ENCODE peak calls at places on chromosomes 11 and 22, in nine cellular contexts. R is left ventricle myocardium inferior, E is GM12865, Y is WTC11, T is GM23338, Q is mesothelial cell of epicardium, X is PC-3, N is heart left ventricle, J is HCT116. K is an unnamed sample.
A peak's percentile ranks its signal among the peaks of the same experiment; 100 is the strongest.

GRCh38 chr22:30298005-30298701 is 8.8 kb upstream of the CASTOR1 start:
- DNase-seq in R (no peak), E (no peak), Y (no peak), T (no peak), Q (no peak), X (peak; percentile 89), N (no peak), J (no peak), K (no peak)

GRCh38 chr22:49260681-49261580 is 566.7 kb downstream of the BRD1 start:
- DNase-seq in R (no peak), E (no peak), Y (no peak), T (no peak), Q (no peak), X (no peak), N (no peak), J (no peak), K (no peak)

GRCh38 chr11:34313099-34313517 is 44.7 kb downstream of the ABTB2 start:
- DNase-seq in R (no peak), E (peak; percentile 81), Y (no peak), T (peak; percentile 29), Q (no peak), X (no peak), N (peak; percentile 50), J (no peak), K (no peak)

GRCh38 chr11:216081-216974 is 8.8 kb downstream of the RIC8A start:
- DNase-seq in R (no peak), E (no peak), Y (no peak), T (no peak), Q (no peak), X (no peak), N (no peak), J (no peak), K (no peak)

GRCh38 chr11:70612459-70613141 is 214.3 kb downstream of the CTTN start:
- DNase-seq in R (no peak), E (no peak), Y (no peak), T (no peak), Q (no peak), X (no peak), N (no peak), J (no peak), K (no peak)

GRCh38 chr11:44874284-44874683 is 76.4 kb downstream of the TP53I11 start:
- DNase-seq in R (no peak), E (no peak), Y (no peak), T (no peak), Q (no peak), X (no peak), N (no peak), J (no peak), K (no peak)

GRCh38 chr11:131413217-131413616 is 42.8 kb downstream of the NTM start:
- DNase-seq in R (no peak), E (no peak), Y (no peak), T (no peak), Q (no peak), X (no peak), N (no peak), J (no peak), K (no peak)

GRCh38 chr11:132504501-132505041 is 1027.7 kb downstream of the OPCML start:
- DNase-seq in R (no peak), E (no peak), Y (peak; percentile 29), T (no peak), Q (no peak), X (no peak), N (no peak), J (no peak), K (no peak)

GRCh38 chr22:49894321-49895072 is 23.7 kb downstream of the ALG12 start:
- DNase-seq in R (no peak), E (no peak), Y (no peak), T (no peak), Q (no peak), X (no peak), N (no peak), J (no peak), K (no peak)

GRCh38 chr11:107042748-107043147 is 24.5 kb upstream of the GUCY1A2 start:
- DNase-seq in R (no peak), E (no peak), Y (no peak), T (no peak), Q (no peak), X (no peak), N (no peak), J (no peak), K (no peak)

GRCh38 chr11:1297576-1298473 is 11.6 kb downstream of the TOLLIP start:
- DNase-seq in R (no peak), E (no peak), Y (no peak), T (no peak), Q (peak; percentile 19), X (no peak), N (no peak), J (no peak), K (no peak)

GRCh38 chr22:23856721-23857605 is 712 bp upstream of the SLC2A11 start:
- DNase-seq in R (no peak), E (peak; percentile 63), Y (peak; percentile 71), T (peak; percentile 83), Q (peak; percentile 69), X (no peak), N (peak; percentile 38), J (no peak), K (peak; percentile 61)

GRCh38 chr22:19503367-19503766 is 20.8 kb downstream of the CLDN5 start:
- DNase-seq in R (no peak), E (no peak), Y (no peak), T (no peak), Q (no peak), X (no peak), N (no peak), J (no peak), K (no peak)

GRCh38 chr22:19501897-19502447 is 22.2 kb downstream of the CLDN5 start:
- DNase-seq in R (no peak), E (no peak), Y (no peak), T (no peak), Q (no peak), X (no peak), N (no peak), J (no peak), K (no peak)

GRCh38 chr22:19505735-19506126 is 18.5 kb downstream of the CLDN5 start:
- DNase-seq in R (no peak), E (no peak), Y (no peak), T (no peak), Q (no peak), X (no peak), N (no peak), J (no peak), K (no peak)

GRCh38 chr22:19504900-19505734 is 19.1 kb downstream of the CLDN5 start:
- DNase-seq in R (no peak), E (no peak), Y (no peak), T (no peak), Q (no peak), X (no peak), N (no peak), J (no peak), K (no peak)

DNA sequence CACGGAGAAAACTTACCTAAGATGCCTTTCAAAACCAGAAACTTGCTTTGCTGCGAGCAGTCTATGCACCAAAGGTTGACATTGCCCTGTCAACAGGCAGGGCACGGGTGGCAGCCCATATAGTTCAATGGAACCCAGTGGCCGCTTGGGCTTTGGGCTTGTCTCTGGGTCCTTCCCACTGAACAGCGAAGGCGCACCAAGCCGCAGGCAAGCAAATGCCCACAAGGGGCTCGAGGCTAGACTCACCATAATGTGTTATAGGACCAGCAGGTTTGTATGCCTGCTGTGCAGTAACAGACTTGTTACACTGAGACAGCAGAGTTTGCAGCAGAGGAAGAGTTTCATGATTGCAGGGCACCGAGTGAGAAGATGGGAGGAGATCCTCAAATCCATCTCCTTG is 20.3 kb downstream of the CLDN5 start:
- DNase-seq in R (no peak), E (no peak), Y (peak; percentile 48), T (peak; percentile 65), Q (no peak), X (no peak), N (no peak), J (no peak), K (no peak)
- TF ChIP-seq CTCF in R (no peak), E (no peak), Y (no peak), T (no peak), Q (no peak), X (no peak), N (no peak), J (peak; percentile 14), K (no peak)

DNA sequence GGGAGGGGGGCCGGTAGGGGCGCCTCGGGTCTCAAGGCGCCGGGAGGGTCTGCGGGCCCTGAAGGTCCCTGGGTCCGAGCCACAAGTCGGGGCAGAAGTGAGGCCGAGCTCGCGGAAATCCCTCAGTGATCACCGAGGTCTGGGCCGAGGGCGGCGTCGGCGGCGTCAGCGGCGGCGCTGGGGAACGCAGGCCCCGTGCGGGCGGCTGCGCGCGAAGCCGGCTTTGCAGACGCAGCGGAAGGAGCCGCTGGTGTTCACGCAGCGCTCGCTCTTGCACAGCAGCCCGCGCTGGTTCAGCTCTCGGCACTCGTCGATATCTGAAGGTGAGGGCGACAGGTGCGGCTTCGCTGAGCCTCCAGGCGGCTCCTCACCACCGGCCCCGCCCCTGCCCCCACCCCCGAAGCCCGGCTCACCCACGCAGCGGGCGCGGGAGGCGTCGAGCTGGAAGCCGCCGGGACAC is 14.1 kb downstream of the SCYL1 start:
- DNase-seq in R (no peak), E (no peak), Y (peak; percentile 64), T (peak; percentile 78), Q (no peak), X (no peak), N (no peak), J (no peak), K (peak; percentile 63)
- TF ChIP-seq CTCF in R (no peak), E (no peak), Y (no peak), T (no peak), Q (no peak), X (no peak), N (no peak), J (no peak), K (no peak)

DNA sequence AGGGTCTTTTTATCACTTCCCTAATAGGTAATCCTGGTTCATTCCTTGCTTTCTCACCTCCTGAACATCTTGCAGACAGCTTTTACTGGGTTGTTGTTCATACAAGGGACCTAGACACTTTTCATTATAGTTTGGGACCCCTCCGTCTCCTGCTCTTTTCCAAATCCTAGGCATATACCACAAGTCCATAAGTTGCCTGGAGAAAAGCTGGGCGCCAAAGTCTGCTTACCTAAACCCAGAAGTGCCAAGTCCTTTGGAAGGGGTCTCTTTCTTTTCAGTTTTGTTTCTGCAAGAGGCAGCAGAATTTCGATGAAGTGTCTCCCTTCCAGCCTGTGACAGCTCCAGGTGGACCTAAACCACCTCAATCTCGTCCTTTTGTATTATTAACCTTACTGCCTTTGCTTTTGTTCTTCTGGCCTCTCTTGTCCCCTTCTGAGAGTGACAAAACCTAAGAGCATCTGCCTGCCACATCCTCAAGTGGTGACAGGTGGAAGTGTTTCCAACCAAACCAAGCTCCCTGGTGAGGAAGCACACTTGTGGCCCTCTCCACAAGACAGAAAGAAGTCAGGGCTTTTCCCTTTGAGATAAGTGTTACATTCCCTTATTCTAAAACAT is 19.5 kb upstream of the P2RY6 start:
- DNase-seq in R (no peak), E (peak; percentile 41), Y (peak; percentile 3), T (peak; percentile 54), Q (no peak), X (peak; percentile 53), N (no peak), J (peak; percentile 40), K (peak; percentile 1)
- TF ChIP-seq CTCF in R (peak; percentile 26), E (peak; percentile 19), Y (no peak), T (peak; percentile 10), Q (no peak), X (peak; percentile 42), N (no peak), J (peak; percentile 64), K (no peak)

DNA sequence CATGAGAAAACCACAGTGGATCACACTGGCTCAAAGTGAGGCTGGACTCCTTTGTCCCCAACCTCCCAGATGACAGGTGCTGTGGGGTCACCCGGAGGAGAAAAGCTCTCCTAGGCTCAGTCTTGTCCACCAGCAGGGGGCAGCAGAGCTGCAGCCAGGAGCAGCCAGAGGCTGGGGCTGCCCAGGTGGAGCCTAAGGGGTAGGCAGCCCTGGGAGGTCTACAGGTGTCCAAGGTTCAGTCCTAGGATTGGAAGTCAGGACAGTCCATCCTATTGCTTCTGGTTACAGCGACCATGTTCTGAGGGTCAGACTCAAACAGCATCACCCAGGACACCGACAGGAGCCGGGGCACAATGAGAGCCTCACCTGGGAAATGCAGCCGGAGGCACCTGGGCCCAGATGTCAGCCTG is 77.6 kb upstream of the IGLL5 start:
- DNase-seq in R (peak; percentile 38), E (no peak), Y (peak; percentile 68), T (no peak), Q (peak; percentile 63), X (no peak), N (no peak), J (peak; percentile 36), K (peak; percentile 79)
- TF ChIP-seq CTCF in R (peak; percentile 84), E (no peak), Y (peak; percentile 66), T (peak; percentile 43), Q (peak; percentile 82), X (no peak), N (peak; percentile 53), J (peak; percentile 97), K (peak; percentile 93)